ENCODE peak calls at places on chromosomes 11 and 22, in eight cellular contexts. Q, V, I, X, C, E, N and W are unnamed samples.

GRCh38 chr22:43953988-43954771 is 1.1 kb upstream of the SAMM50 start:
- DNase-seq in N (no peak), E (no peak), C (no peak), I (no peak), V (no peak), X (no peak), Q (no peak), W (no peak)

GRCh38 chr11:82539669-82540068 is 194.0 kb downstream of the FAM181B start:
- DNase-seq in Q (no peak), C (no peak), N (no peak), I (no peak), X (no peak), V (no peak), E (peak; percentile 6), W (no peak)

GRCh38 chr11:106503901-106504300 is 426.4 kb downstream of the AASDHPPT start:
- DNase-seq in X (peak; percentile 13), V (no peak), I (peak; percentile 23), E (no peak), N (peak; percentile 21), Q (no peak), C (no peak), W (no peak)

GRCh38 chr11:62149986-62150886 is 26.4 kb downstream of the INCENP start:
- DNase-seq in N (no peak), X (no peak), V (no peak), C (no peak), E (no peak), Q (peak; percentile 69), I (no peak), W (no peak)

GRCh38 chr11:9344046-9344680 is 29.8 kb upstream of the TMEM41B start:
- DNase-seq in X (no peak), C (no peak), E (no peak), I (no peak), V (no peak), N (no peak), Q (no peak), W (no peak)

GRCh38 chr11:57546869-57547518 is 9.6 kb downstream of the SMTNL1 start:
- DNase-seq in Q (no peak), C (peak; percentile 50), N (peak; percentile 41), I (peak; percentile 60), E (peak; percentile 63), V (no peak), X (peak; percentile 25), W (no peak)

GRCh38 chr11:59144579-59145345 is 2.1 kb downstream of the FAM111A start:
- DNase-seq in Q (peak; percentile 86), V (peak; percentile 42), E (peak; percentile 93), C (peak; percentile 89), I (peak; percentile 90), N (peak; percentile 83), X (peak; percentile 78), W (peak; percentile 47)

GRCh38 chr11:116732740-116733385 is 39.9 kb downstream of the BUD13 start:
- DNase-seq in E (peak; percentile 84), I (peak; percentile 84), C (peak; percentile 62), X (peak; percentile 62), N (peak; percentile 78), Q (peak; percentile 69), V (peak; percentile 26), W (peak; percentile 52)

GRCh38 chr22:43296279-43296902 is 46.8 kb downstream of the SCUBE1 start:
- DNase-seq in I (peak; percentile 40), Q (no peak), N (no peak), V (no peak), E (no peak), X (no peak), C (no peak), W (no peak)

GRCh38 chr22:39148727-39149535 is 3.5 kb downstream of the CBX7 start:
- DNase-seq in I (peak; percentile 22), E (peak; percentile 92), Q (no peak), N (no peak), V (no peak), C (no peak), X (no peak), W (no peak)

GRCh38 chr11:29127456-29127855 is 889.4 kb downstream of the KCNA4 start:
- DNase-seq in N (no peak), X (no peak), I (no peak), E (no peak), C (no peak), Q (no peak), V (no peak), W (no peak)

GRCh38 chr11:134276396-134277175 is 407 bp downstream of the GLB1L3 start:
- DNase-seq in E (no peak), I (no peak), X (no peak), N (no peak), V (no peak), Q (no peak), C (no peak), W (no peak)

GRCh38 chr22:27613099-27614089 is 188.2 kb downstream of the MN1 start:
- DNase-seq in X (no peak), E (no peak), I (no peak), Q (no peak), V (no peak), N (no peak), C (no peak), W (no peak)

GRCh38 chr11:14357843-14358728 is 897 bp downstream of the RRAS2 start:
- DNase-seq in C (peak; percentile 76), N (peak; percentile 72), I (peak; percentile 91), V (no peak), Q (peak; percentile 79), X (peak; percentile 68), E (peak; percentile 57), W (no peak)

GRCh38 chr22:34696557-34696956 is 369.4 kb upstream of the ISX start:
- DNase-seq in N (no peak), C (no peak), I (peak; percentile 29), E (peak; percentile 6), Q (no peak), V (no peak), X (no peak), W (no peak)

GRCh38 chr22:49051491-49052022 is 776.1 kb downstream of the BRD1 start:
- DNase-seq in C (no peak), V (no peak), I (no peak), X (no peak), E (no peak), Q (no peak), N (no peak), W (no peak)
- H3K4me3 ChIP-seq in C (no peak overlapping the region), V (peak overlapping the region; percentile 34), I (no peak overlapping the region), X (peak overlapping the region; percentile 41), E (no peak overlapping the region), Q (peak overlapping the region; percentile 61), N (no peak overlapping the region), W (no peak overlapping the region)

GRCh38 chr11:11988862-11989261 is 19.6 kb downstream of the DKK3 start:
- DNase-seq in X (no peak), N (no peak), I (no peak), C (no peak), Q (no peak), V (no peak), E (no peak), W (no peak)
- TF ChIP-seq CTCF in X (peak; percentile 28), N (peak; percentile 19), I (peak; percentile 11), C (no peak), Q (no peak), V (peak; percentile 45), E (no peak), W (peak; percentile 24)

DNA sequence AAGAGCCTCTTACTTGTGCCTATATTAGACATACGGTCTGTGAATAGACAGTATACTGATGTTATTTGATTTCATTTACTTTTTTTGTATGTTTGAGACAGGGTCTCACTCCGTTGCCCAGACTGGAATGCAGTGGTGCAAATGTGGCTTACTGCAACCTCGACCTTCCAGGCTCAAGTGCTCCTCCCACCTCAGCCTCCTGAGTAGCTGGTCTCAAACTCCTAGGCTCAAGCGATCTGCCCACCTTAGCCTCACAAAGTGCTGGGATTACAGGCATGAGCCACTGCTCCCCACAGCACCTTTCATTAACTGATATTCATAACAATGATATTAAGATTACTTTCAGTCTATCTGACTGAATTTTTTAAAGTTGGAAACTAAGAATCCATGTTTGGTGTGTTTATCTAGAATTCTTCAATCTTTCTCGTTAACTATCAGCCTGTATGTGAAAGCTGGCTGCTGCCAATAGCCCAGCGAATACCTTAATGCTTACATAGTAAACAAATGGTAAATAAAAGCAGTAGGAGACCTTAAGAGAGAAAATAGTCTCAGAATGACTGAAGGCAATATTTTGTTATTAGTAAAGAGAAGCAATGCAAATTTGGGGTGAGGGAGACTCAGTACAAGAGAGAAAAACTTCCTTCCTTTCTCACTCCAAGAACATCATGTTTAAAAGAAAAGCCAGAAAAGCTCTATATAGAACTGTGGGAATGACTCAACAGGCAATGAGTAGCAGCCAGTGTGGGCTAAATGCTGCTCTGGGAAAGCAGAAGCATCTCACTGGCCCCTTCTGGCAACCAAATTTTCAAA is 101.9 kb downstream of the MRTFA start:
- DNase-seq in C (no peak), I (peak; percentile 15), E (peak; percentile 65), X (peak; percentile 57), Q (no peak), V (no peak), N (peak; percentile 53), W (no peak)
- H3K4me3 ChIP-seq in C (peak overlapping the region; percentile 45), I (no peak overlapping the region), E (peak overlapping the region; percentile 77), X (no peak overlapping the region), Q (peak overlapping the region; percentile 54), V (no peak overlapping the region), N (no peak overlapping the region), W (no peak overlapping the region)

GRCh38 chr11:115132829-115133228 is 371.4 kb downstream of the CADM1 start:
- DNase-seq in N (no peak), C (peak; percentile 32), V (no peak), Q (no peak), X (no peak), E (peak; percentile 23), I (peak; percentile 23), W (no peak)
- TF ChIP-seq CTCF in N (no peak), C (no peak), V (peak; percentile 19), Q (no peak), X (peak; percentile 15), E (peak; percentile 36), I (peak; percentile 27), W (peak; percentile 22)

DNA sequence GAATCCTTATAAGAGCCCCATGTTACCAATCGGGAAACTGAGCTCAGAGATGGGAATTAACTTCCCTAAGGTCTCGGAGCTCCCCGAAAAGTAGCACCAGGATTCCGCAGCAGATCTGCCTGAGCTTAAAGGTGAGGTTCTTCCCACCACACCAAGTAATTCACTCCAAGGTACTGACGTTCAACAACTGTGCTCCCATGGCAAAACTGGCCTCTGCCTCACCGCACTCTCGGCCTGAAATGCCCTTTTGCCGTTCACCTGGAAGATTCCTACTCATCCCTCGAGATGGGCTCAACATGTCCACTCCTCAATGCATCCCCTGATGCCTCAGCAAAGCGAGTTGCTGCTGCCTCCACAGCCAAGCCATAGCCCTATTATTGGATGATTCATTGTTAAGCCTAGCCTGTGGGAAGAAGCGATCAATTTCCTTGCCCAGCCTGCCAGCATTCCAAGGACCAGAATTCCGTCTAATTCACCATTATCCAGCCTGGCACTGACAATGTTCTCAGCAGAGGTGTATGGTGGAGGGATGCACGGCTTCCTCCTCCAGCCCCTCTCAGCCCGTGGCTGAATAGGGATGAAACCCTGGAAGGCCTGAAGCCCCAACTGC is 4.2 kb downstream of the PLAAT3 start:
- DNase-seq in I (no peak), V (no peak), Q (peak; percentile 68), C (no peak), X (no peak), N (no peak), E (no peak), W (no peak)
- H3K4me3 ChIP-seq in I (no peak overlapping the region), V (no peak overlapping the region), Q (no peak overlapping the region), C (no peak overlapping the region), X (no peak overlapping the region), N (no peak overlapping the region), E (no peak overlapping the region), W (no peak overlapping the region)

DNA sequence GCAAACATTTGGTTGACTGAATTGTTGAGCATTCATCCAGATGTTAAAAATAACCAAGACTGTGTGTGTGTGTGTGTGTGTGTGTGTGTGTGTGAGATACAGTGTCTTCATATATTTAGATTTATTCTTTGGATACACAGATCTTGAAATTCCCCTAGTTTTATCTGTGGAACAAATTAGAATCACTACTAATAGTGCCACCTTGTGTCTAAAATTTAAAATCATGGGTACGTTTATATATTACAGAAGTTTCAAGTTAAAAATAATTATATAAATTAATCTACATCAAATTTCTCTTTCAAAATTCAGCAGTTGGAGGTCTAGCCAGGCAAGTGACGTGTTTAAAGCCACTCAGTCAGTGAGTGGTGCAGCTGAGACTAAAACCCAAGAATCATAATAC is 1566.2 kb upstream of the TENM4 start:
- DNase-seq in V (no peak), N (peak; percentile 54), C (no peak), I (peak; percentile 19), E (no peak), X (peak; percentile 33), Q (no peak), W (no peak)
- TF ChIP-seq CTCF in V (peak; percentile 35), N (peak; percentile 14), C (no peak), I (peak; percentile 53), E (no peak), X (peak; percentile 35), Q (no peak), W (no peak)